ENCODE peak calls at places on chromosomes 3 and 15, in ten cellular contexts. One of them, this sample, is unnamed.

GRCh38 chr15:87547470-87548181 is 708.9 kb downstream of the NTRK3 start:
- DNase-seq in aorta: peak
- DNase-seq in adipocyte: no peak
- DNase-seq in A549: no peak
- DNase-seq in neuronal stem cell: no peak
- DNase-seq in lower leg skin: no peak
- DNase-seq in psoas muscle: no peak
- DNase-seq in brain microvascular endothelial cell: no peak
- DNase-seq in lower lobe of right lung: no peak
- DNase-seq in A673: no peak
- DNase-seq in this sample: peak

GRCh38 chr15:61474796-61475195 is 245.7 kb upstream of the RORA start:
- DNase-seq in aorta: no peak
- DNase-seq in adipocyte: no peak
- DNase-seq in A549: no peak
- DNase-seq in neuronal stem cell: no peak
- DNase-seq in lower leg skin: no peak
- DNase-seq in psoas muscle: no peak
- DNase-seq in brain microvascular endothelial cell: peak
- DNase-seq in lower lobe of right lung: no peak
- DNase-seq in A673: no peak
- DNase-seq in this sample: no peak

GRCh38 chr3:197297476-197298340 is 704 bp downstream of the DLG1 start:
- DNase-seq in aorta: peak
- DNase-seq in adipocyte: peak
- DNase-seq in A549: peak
- DNase-seq in neuronal stem cell: peak
- DNase-seq in lower leg skin: peak
- DNase-seq in psoas muscle: peak
- DNase-seq in brain microvascular endothelial cell: peak
- DNase-seq in lower lobe of right lung: peak
- DNase-seq in A673: peak
- DNase-seq in this sample: peak

GRCh38 chr3:112320698-112321097 is 12.3 kb upstream of the CD200 start:
- DNase-seq in aorta: no peak
- DNase-seq in adipocyte: no peak
- DNase-seq in A549: no peak
- DNase-seq in neuronal stem cell: no peak
- DNase-seq in lower leg skin: no peak
- DNase-seq in psoas muscle: no peak
- DNase-seq in brain microvascular endothelial cell: no peak
- DNase-seq in lower lobe of right lung: no peak
- DNase-seq in A673: no peak
- DNase-seq in this sample: no peak

GRCh38 chr15:68641376-68641775 is 62.6 kb downstream of the CORO2B start:
- DNase-seq in aorta: no peak
- DNase-seq in adipocyte: no peak
- DNase-seq in A549: no peak
- DNase-seq in neuronal stem cell: no peak
- DNase-seq in lower leg skin: no peak
- DNase-seq in psoas muscle: no peak
- DNase-seq in brain microvascular endothelial cell: no peak
- DNase-seq in lower lobe of right lung: no peak
- DNase-seq in A673: no peak
- DNase-seq in this sample: no peak

GRCh38 chr15:85329561-85330421 is 50.6 kb upstream of the AKAP13 start:
- DNase-seq in aorta: no peak
- DNase-seq in adipocyte: peak
- DNase-seq in A549: peak
- DNase-seq in neuronal stem cell: no peak
- DNase-seq in lower leg skin: no peak
- DNase-seq in psoas muscle: no peak
- DNase-seq in brain microvascular endothelial cell: peak
- DNase-seq in lower lobe of right lung: no peak
- DNase-seq in A673: no peak
- DNase-seq in this sample: peak

GRCh38 chr3:114310701-114311100 is 16.9 kb downstream of the TIGIT start:
- DNase-seq in aorta: no peak
- DNase-seq in adipocyte: no peak
- DNase-seq in A549: no peak
- DNase-seq in neuronal stem cell: no peak
- DNase-seq in lower leg skin: no peak
- DNase-seq in psoas muscle: no peak
- DNase-seq in brain microvascular endothelial cell: no peak
- DNase-seq in lower lobe of right lung: no peak
- DNase-seq in A673: no peak
- DNase-seq in this sample: no peak

GRCh38 chr3:113304856-113305540 is 93.6 kb downstream of the BOC start:
- DNase-seq in aorta: no peak
- DNase-seq in adipocyte: peak
- DNase-seq in A549: no peak
- DNase-seq in neuronal stem cell: no peak
- DNase-seq in lower leg skin: no peak
- DNase-seq in psoas muscle: no peak
- DNase-seq in brain microvascular endothelial cell: no peak
- DNase-seq in lower lobe of right lung: no peak
- DNase-seq in A673: no peak
- DNase-seq in this sample: peak

GRCh38 chr3:33636125-33636855 is 81.8 kb downstream of the CLASP2 start:
- DNase-seq in aorta: no peak
- DNase-seq in adipocyte: peak
- DNase-seq in A549: peak
- DNase-seq in neuronal stem cell: peak
- DNase-seq in lower leg skin: no peak
- DNase-seq in psoas muscle: no peak
- DNase-seq in brain microvascular endothelial cell: peak
- DNase-seq in lower lobe of right lung: no peak
- DNase-seq in A673: peak
- DNase-seq in this sample: peak

GRCh38 chr15:52196891-52197290 is 5.7 kb upstream of the GNB5 start:
- DNase-seq in aorta: no peak
- DNase-seq in adipocyte: no peak
- DNase-seq in A549: no peak
- DNase-seq in neuronal stem cell: no peak
- DNase-seq in lower leg skin: no peak
- DNase-seq in psoas muscle: no peak
- DNase-seq in brain microvascular endothelial cell: no peak
- DNase-seq in lower lobe of right lung: no peak
- DNase-seq in A673: no peak
- DNase-seq in this sample: no peak

GRCh38 chr3:194431553-194431952 is 32.5 kb upstream of the GP5 start:
- DNase-seq in aorta: no peak
- DNase-seq in adipocyte: no peak
- DNase-seq in A549: no peak
- DNase-seq in neuronal stem cell: no peak
- DNase-seq in lower leg skin: no peak
- DNase-seq in psoas muscle: no peak
- DNase-seq in brain microvascular endothelial cell: no peak
- DNase-seq in lower lobe of right lung: no peak
- DNase-seq in A673: no peak
- DNase-seq in this sample: no peak

GRCh38 chr3:134353831-134354611 is 20.2 kb downstream of the AMOTL2 start:
- DNase-seq in aorta: peak
- DNase-seq in adipocyte: no peak
- DNase-seq in A549: no peak
- DNase-seq in neuronal stem cell: no peak
- DNase-seq in lower leg skin: no peak
- DNase-seq in psoas muscle: peak
- DNase-seq in brain microvascular endothelial cell: no peak
- DNase-seq in lower lobe of right lung: no peak
- DNase-seq in A673: no peak
- DNase-seq in this sample: no peak

GRCh38 chr3:32814371-32814770 is 3.4 kb upstream of the TRIM71 start:
- DNase-seq in aorta: peak
- DNase-seq in adipocyte: no peak
- DNase-seq in A549: no peak
- DNase-seq in neuronal stem cell: no peak
- DNase-seq in lower leg skin: no peak
- DNase-seq in psoas muscle: no peak
- DNase-seq in brain microvascular endothelial cell: no peak
- DNase-seq in lower lobe of right lung: no peak
- DNase-seq in A673: no peak
- DNase-seq in this sample: no peak

GRCh38 chr3:115186351-115187148 is 39.5 kb upstream of the ZBTB20 start:
- DNase-seq in aorta: no peak
- DNase-seq in adipocyte: no peak
- DNase-seq in A549: no peak
- DNase-seq in neuronal stem cell: no peak
- DNase-seq in lower leg skin: no peak
- DNase-seq in psoas muscle: no peak
- DNase-seq in brain microvascular endothelial cell: no peak
- DNase-seq in lower lobe of right lung: no peak
- DNase-seq in A673: no peak
- DNase-seq in this sample: no peak

GRCh38 chr15:66840615-66841014 is 138.6 kb downstream of the SMAD6 start:
- DNase-seq in aorta: peak
- DNase-seq in adipocyte: peak
- DNase-seq in A549: no peak
- DNase-seq in neuronal stem cell: no peak
- DNase-seq in lower leg skin: no peak
- DNase-seq in psoas muscle: no peak
- DNase-seq in brain microvascular endothelial cell: no peak
- DNase-seq in lower lobe of right lung: peak
- DNase-seq in A673: no peak
- DNase-seq in this sample: no peak

GRCh38 chr15:68528891-68529290 is 49.9 kb upstream of the CORO2B start:
- DNase-seq in aorta: no peak
- DNase-seq in adipocyte: no peak
- DNase-seq in A549: no peak
- DNase-seq in neuronal stem cell: no peak
- DNase-seq in lower leg skin: no peak
- DNase-seq in psoas muscle: no peak
- DNase-seq in brain microvascular endothelial cell: peak
- DNase-seq in lower lobe of right lung: no peak
- DNase-seq in A673: peak
- DNase-seq in this sample: peak

GRCh38 chr15:37053070-37053653 is 47.2 kb downstream of the MEIS2 start:
- DNase-seq in aorta: no peak
- DNase-seq in adipocyte: no peak
- DNase-seq in A549: no peak
- DNase-seq in neuronal stem cell: no peak
- DNase-seq in lower leg skin: no peak
- DNase-seq in psoas muscle: no peak
- DNase-seq in brain microvascular endothelial cell: peak
- DNase-seq in lower lobe of right lung: no peak
- DNase-seq in A673: no peak
- DNase-seq in this sample: peak

GRCh38 chr3:15499536-15499935 is 22.0 kb downstream of the COLQ start:
- DNase-seq in aorta: no peak
- DNase-seq in adipocyte: peak
- DNase-seq in A549: no peak
- DNase-seq in neuronal stem cell: no peak
- DNase-seq in lower leg skin: peak
- DNase-seq in psoas muscle: no peak
- DNase-seq in brain microvascular endothelial cell: no peak
- DNase-seq in lower lobe of right lung: no peak
- DNase-seq in A673: no peak
- DNase-seq in this sample: no peak

DNA sequence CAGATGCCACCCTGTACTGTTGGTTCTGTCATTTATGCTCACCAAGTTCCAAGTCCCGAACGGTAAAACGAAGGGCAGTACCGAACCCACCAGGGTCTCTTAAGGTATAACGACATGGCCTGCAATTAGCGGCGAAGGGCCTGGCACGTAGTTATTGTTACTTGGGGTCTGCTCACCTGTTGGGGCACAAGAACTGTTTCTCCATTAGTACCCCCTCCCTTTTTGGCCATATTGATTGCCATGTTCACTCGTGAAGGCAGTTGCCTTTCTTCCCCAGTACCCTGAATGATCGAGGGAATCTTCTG is 435 bp downstream of the IL17RB start:
- DNase-seq in aorta: no peak
- DNase-seq in adipocyte: no peak
- DNase-seq in A549: no peak
- DNase-seq in neuronal stem cell: no peak
- DNase-seq in lower leg skin: no peak
- DNase-seq in psoas muscle: no peak
- DNase-seq in brain microvascular endothelial cell: no peak
- DNase-seq in lower lobe of right lung: no peak
- DNase-seq in A673: no peak
- DNase-seq in this sample: no peak
- H3K4me3 ChIP-seq in aorta: no peak
- H3K4me3 ChIP-seq in adipocyte: peak
- H3K4me3 ChIP-seq in A549: peak
- H3K4me3 ChIP-seq in neuronal stem cell: peak
- H3K4me3 ChIP-seq in lower leg skin: no peak
- H3K4me3 ChIP-seq in psoas muscle: peak
- H3K4me3 ChIP-seq in brain microvascular endothelial cell: no peak
- H3K4me3 ChIP-seq in lower lobe of right lung: peak
- H3K4me3 ChIP-seq in A673: no peak
- H3K4me3 ChIP-seq in this sample: no peak

GRCh38 chr3:100972293-100972692 is 20.9 kb downstream of the ABI3BP start:
- DNase-seq in aorta: no peak
- DNase-seq in adipocyte: no peak
- DNase-seq in A549: no peak
- DNase-seq in neuronal stem cell: no peak
- DNase-seq in lower leg skin: no peak
- DNase-seq in psoas muscle: no peak
- DNase-seq in brain microvascular endothelial cell: no peak
- DNase-seq in lower lobe of right lung: no peak
- DNase-seq in A673: no peak
- DNase-seq in this sample: no peak
- H3K4me3 ChIP-seq in aorta: no peak
- H3K4me3 ChIP-seq in adipocyte: no peak
- H3K4me3 ChIP-seq in A549: no peak
- H3K4me3 ChIP-seq in neuronal stem cell: no peak
- H3K4me3 ChIP-seq in lower leg skin: no peak
- H3K4me3 ChIP-seq in psoas muscle: no peak
- H3K4me3 ChIP-seq in brain microvascular endothelial cell: no peak
- H3K4me3 ChIP-seq in lower lobe of right lung: no peak
- H3K4me3 ChIP-seq in A673: no peak
- H3K4me3 ChIP-seq in this sample: no peak

DNA sequence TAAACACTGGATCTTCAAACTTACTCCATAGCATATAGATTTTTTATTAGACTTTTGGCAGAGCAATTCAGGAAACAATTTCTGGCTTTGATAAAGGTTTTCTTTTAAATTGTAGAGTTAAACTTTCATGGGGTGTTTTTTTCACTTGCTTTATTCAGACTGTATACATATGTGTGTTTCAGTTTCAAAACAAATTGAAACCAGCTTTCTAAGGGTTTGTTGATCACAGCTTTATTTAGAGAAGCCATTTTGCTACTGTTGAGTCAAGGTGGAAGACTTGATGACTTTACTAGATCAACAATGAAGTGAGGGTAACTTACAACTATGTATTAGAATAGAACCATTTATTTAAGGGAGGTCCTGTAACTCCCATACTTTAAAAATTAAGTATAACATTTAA is 6.2 kb downstream of the UBE2E1 start:
- DNase-seq in aorta: no peak
- DNase-seq in adipocyte: no peak
- DNase-seq in A549: no peak
- DNase-seq in neuronal stem cell: no peak
- DNase-seq in lower leg skin: no peak
- DNase-seq in psoas muscle: no peak
- DNase-seq in brain microvascular endothelial cell: no peak
- DNase-seq in lower lobe of right lung: no peak
- DNase-seq in A673: no peak
- DNase-seq in this sample: no peak
- H3K4me3 ChIP-seq in aorta: no peak
- H3K4me3 ChIP-seq in adipocyte: no peak
- H3K4me3 ChIP-seq in A549: peak
- H3K4me3 ChIP-seq in neuronal stem cell: no peak
- H3K4me3 ChIP-seq in lower leg skin: no peak
- H3K4me3 ChIP-seq in psoas muscle: peak
- H3K4me3 ChIP-seq in brain microvascular endothelial cell: no peak
- H3K4me3 ChIP-seq in lower lobe of right lung: no peak
- H3K4me3 ChIP-seq in A673: peak
- H3K4me3 ChIP-seq in this sample: no peak

GRCh38 chr15:57377478-57377847 is 1.2 kb downstream of the CGNL1 start:
- DNase-seq in aorta: no peak
- DNase-seq in adipocyte: no peak
- DNase-seq in A549: peak
- DNase-seq in neuronal stem cell: no peak
- DNase-seq in lower leg skin: no peak
- DNase-seq in psoas muscle: no peak
- DNase-seq in brain microvascular endothelial cell: no peak
- DNase-seq in lower lobe of right lung: no peak
- DNase-seq in A673: no peak
- DNase-seq in this sample: no peak
- H3K4me3 ChIP-seq in aorta: peak
- H3K4me3 ChIP-seq in adipocyte: peak
- H3K4me3 ChIP-seq in A549: peak
- H3K4me3 ChIP-seq in neuronal stem cell: no peak
- H3K4me3 ChIP-seq in lower leg skin: no peak
- H3K4me3 ChIP-seq in psoas muscle: peak
- H3K4me3 ChIP-seq in brain microvascular endothelial cell: no peak
- H3K4me3 ChIP-seq in lower lobe of right lung: peak
- H3K4me3 ChIP-seq in A673: no peak
- H3K4me3 ChIP-seq in this sample: peak

This sample was measured in fibroblast of pulmonary artery.